ENCODE peak calls at places on chromosome X, in five cellular contexts. L is psoas muscle; H is mesenchymal stem cell; P is naive thymus-derived CD4-positive, alpha-beta T cell; Y is transverse colon. B is an unnamed sample.

GRCh38 chrX:136251042-136251991 is at the start of gene MAP7D3:
- DNase-seq in L (peak; percentile 82), H (peak; percentile 58), P (peak; percentile 73), Y (peak; percentile 64), B (peak; percentile 75)

GRCh38 chrX:349196-349595 is 30.6 kb upstream of the GTPBP6 start:
- DNase-seq in L (peak; percentile 52), H (peak; percentile 45), P (no peak), Y (no peak), B (no peak)

GRCh38 chrX:143934542-143934941 is 50.7 kb downstream of the UBE2NL start:
- DNase-seq in L (no peak), H (peak; percentile 1), P (no peak), Y (no peak), B (no peak)

GRCh38 chrX:80246273-80246672 is 174.0 kb upstream of the TENT5D start:
- DNase-seq in L (no peak), H (no peak), P (no peak), Y (no peak), B (no peak)

GRCh38 chrX:39011454-39012204 is 210.4 kb downstream of the MID1IP1 start:
- DNase-seq in L (no peak), H (no peak), P (no peak), Y (peak; percentile 61), B (no peak)

GRCh38 chrX:149825424-149825823 is 43.7 kb downstream of the MAGEA9 start:
- DNase-seq in L (no peak), H (peak; percentile 4), P (peak; percentile 12), Y (peak; percentile 14), B (no peak)

GRCh38 chrX:126030021-126030420 is 136.1 kb downstream of the DCAF12L2 start:
- DNase-seq in L (no peak), H (no peak), P (no peak), Y (no peak), B (no peak)

GRCh38 chrX:34578237-34578636 is 78.8 kb downstream of the TMEM47 start:
- DNase-seq in L (no peak), H (peak; percentile 38), P (no peak), Y (no peak), B (no peak)

GRCh38 chrX:132612990-132613564 is 124.2 kb upstream of the MBNL3 start:
- DNase-seq in L (peak; percentile 67), H (peak; percentile 47), P (peak; percentile 28), Y (peak; percentile 27), B (no peak)

GRCh38 chrX:10350221-10350620 is 193.4 kb downstream of the CLCN4 start:
- DNase-seq in L (no peak), H (no peak), P (no peak), Y (no peak), B (no peak)

GRCh38 chrX:136584545-136584944 is 52.5 kb downstream of the VGLL1 start:
- DNase-seq in L (no peak), H (no peak), P (no peak), Y (no peak), B (no peak)

GRCh38 chrX:66021758-66022741 is 17.8 kb downstream of the VSIG4 start:
- DNase-seq in L (no peak), H (no peak), P (no peak), Y (no peak), B (no peak)

GRCh38 chrX:48919360-48919821 is 567 bp upstream of the PIM2 start:
- DNase-seq in L (no peak), H (no peak), P (peak; percentile 65), Y (no peak), B (no peak)

GRCh38 chrX:7146703-7147430 is 645 bp upstream of the STS start:
- DNase-seq in L (peak; percentile 65), H (peak; percentile 19), P (peak; percentile 15), Y (peak; percentile 49), B (no peak)

GRCh38 chrX:140050906-140051305 is 85.6 kb upstream of the CXorf66 start:
- DNase-seq in L (no peak), H (peak; percentile 0), P (no peak), Y (no peak), B (no peak)

GRCh38 chrX:2696698-2697215 is 5.7 kb downstream of the CD99 start:
- DNase-seq in L (no peak), H (peak; percentile 90), P (peak; percentile 51), Y (no peak), B (no peak)

GRCh38 chrX:40267334-40268118 is 169.8 kb upstream of the BCOR start:
- DNase-seq in L (no peak), H (peak; percentile 62), P (no peak), Y (no peak), B (peak; percentile 72)

GRCh38 chrX:48749182-48749581 is 12.4 kb upstream of the GLOD5 start:
- DNase-seq in L (no peak), H (no peak), P (no peak), Y (no peak), B (no peak)

GRCh38 chrX:37287741-37288424 is 61.3 kb upstream of the PRRG1 start:
- DNase-seq in L (no peak), H (no peak), P (peak; percentile 35), Y (no peak), B (no peak)

GRCh38 chrX:134600714-134601113 is 57.6 kb downstream of the PLAC1 start:
- DNase-seq in L (no peak), H (peak; percentile 66), P (no peak), Y (no peak), B (no peak)

GRCh38 chrX:49040376-49040955 is 2.7 kb downstream of the TFE3 start:
- DNase-seq in L (no peak), H (peak; percentile 42), P (no peak), Y (no peak), B (no peak)

GRCh38 chrX:130834830-130835229 is 68.2 kb downstream of the ENOX2 start:
- DNase-seq in L (no peak), H (no peak), P (no peak), Y (no peak), B (no peak)

GRCh38 chrX:1444896-1445480 is 7.7 kb downstream of the ASMTL start:
- DNase-seq in L (no peak), H (no peak), P (no peak), Y (no peak), B (peak; percentile 37)

DNA sequence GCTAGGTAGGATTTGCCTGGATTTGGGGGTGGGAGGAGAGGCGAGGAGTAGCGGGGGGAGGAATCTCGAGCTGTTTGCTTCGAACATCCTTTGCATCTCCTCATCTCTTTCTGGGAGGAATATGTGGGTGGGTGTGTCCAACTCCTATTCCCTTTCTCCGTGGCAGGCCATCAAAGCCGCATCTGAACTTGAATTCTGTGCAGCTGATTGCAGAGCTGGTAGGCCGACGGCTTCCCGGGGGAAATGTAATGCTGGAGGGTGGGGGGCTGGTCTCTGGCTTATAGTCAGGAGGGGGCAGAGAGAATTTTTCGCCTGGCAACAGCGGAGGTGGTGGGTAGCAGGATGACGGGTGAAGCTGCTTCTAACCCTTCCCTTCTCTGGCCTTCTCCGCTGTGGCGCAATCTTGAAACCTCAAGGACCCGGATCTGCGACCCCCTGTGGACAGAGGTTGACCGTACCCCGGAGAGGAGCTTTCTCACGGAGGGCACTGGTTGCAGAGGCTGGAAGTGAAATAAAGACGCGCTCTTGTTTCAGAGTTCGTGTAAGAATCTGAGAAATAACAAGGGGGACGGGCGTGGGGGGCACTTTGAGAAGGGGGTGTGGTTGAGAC is 654 bp downstream of the ZCCHC12 start:
- DNase-seq in L (no peak), H (no peak), P (no peak), Y (no peak), B (no peak)
- H3K4me3 ChIP-seq in L (peak overlapping the region; percentile 45), H (no peak overlapping the region), P (peak overlapping the region; percentile 41), Y (no peak overlapping the region), B (peak overlapping the region; percentile 27)

DNA sequence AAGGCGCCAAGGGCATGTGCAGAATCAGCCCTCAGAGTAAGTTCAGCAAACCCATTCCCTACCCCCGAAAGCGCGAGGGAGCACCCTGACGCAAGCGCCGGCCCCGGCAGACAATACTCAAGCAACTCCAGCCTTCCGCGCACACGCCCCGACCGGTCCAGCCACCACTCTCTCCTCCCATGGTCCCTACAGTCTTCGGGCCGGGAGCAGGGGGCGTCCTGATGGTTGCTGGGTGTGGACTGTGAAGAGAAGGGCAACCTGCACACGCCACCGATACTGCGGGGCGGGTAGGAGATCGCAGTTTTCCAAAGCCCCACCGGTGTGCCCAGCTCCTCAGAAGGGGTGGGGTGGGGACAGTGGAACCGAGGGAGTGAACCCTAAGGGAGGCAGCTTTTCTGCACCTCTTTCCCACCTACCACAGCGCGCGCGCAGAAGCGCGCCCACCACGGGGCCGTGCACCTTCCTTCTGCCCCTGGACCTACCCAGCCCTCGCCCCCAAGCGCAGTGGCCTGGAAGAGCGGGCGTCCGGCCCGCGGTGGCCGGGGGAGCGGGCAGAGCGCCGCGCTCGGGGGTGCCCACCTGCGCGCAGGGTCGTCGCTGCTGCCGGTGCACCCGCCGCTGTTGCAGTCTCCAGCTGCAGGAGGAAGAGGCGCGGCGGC is 650.2 kb upstream of the DIPK2B start:
- DNase-seq in L (peak; percentile 52), H (peak; percentile 51), P (peak; percentile 4), Y (peak; percentile 25), B (no peak)
- H3K4me1 ChIP-seq in L (no peaks in the 10 kb centered on the region), H (peaks cover 2% of the 10 kb centered on the region), P (no peaks in the 10 kb centered on the region), Y (no peaks in the 10 kb centered on the region), B (no peaks in the 10 kb centered on the region)

DNA sequence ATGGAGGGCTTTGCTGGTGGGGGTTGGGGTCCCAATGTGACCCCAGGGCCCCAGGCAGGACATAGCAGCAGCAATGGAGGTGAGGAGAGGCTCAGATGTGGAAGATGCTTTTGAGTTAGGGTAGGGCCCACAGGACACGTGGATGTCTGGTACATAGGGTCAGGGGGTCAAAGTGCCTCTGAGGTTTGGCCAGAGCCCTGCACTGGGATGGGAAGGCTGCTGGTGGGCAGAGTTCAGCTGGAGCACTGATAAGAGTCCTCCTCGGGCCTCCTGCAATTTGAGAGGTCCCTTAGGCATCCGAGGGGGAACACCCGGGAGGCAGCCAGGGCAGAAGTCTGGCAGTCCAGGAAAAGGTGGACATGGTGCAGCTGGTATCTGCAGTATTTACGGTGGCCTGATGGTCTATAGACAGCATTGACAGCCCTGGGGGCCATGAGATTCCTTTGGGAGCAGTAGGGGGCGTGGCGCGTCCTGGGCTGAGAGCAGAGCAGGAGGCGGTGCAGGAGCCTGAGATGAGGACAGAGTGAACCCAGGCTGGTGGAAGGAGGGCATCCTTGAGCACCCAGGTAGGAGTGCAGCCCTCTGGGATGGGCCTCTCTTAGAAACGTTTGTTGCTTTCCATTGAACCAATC is 22.6 kb downstream of the CCNQ start:
- DNase-seq in L (no peak), H (no peak), P (no peak), Y (no peak), B (no peak)
- H3K9me3 ChIP-seq in L (no peaks in the 10 kb centered on the region), H (no peaks in the 10 kb centered on the region), P (no peaks in the 10 kb centered on the region), Y (no peaks in the 10 kb centered on the region), B (no peaks in the 10 kb centered on the region)

GRCh38 chrX:107153005-107153404 is 34.4 kb upstream of the RBM41 start:
- DNase-seq in L (no peak), H (no peak), P (no peak), Y (no peak), B (no peak)

GRCh38 chrX:107154787-107155620 is 36.4 kb upstream of the RBM41 start:
- DNase-seq in L (no peak), H (peak; percentile 38), P (no peak), Y (no peak), B (no peak)
- H3K4me3 ChIP-seq in L (no peak overlapping the region), H (no peak overlapping the region), P (no peak overlapping the region), Y (no peak overlapping the region), B (no peak overlapping the region)